ENCODE peak calls at places on chromosomes 3 and 15, in seven cellular contexts. One of them, this sample, is unnamed.

GRCh38 chr3:13219077-13219901 is 146.1 kb upstream of the IQSEC1 start:
- DNase-seq in H1: no peak
- DNase-seq in HCT116: no peak
- DNase-seq in K562: no peak
- DNase-seq in IMR-90: no peak
- DNase-seq in A549: no peak
- DNase-seq in GM12878: no peak
- DNase-seq in this sample: no peak

GRCh38 chr3:12948891-12949711 is 107.7 kb upstream of the RPL32 start:
- DNase-seq in A549: no peak
- DNase-seq in K562: no peak
- DNase-seq in HCT116: peak
- DNase-seq in IMR-90: peak
- DNase-seq in GM12878: no peak
- DNase-seq in H1: no peak
- DNase-seq in this sample: peak

GRCh38 chr3:36540898-36541518 is 160.7 kb downstream of the STAC start:
- DNase-seq in H1: no peak
- DNase-seq in HCT116: peak
- DNase-seq in K562: no peak
- DNase-seq in A549: peak
- DNase-seq in GM12878: no peak
- DNase-seq in IMR-90: peak
- DNase-seq in this sample: no peak

GRCh38 chr3:41961061-41961749 is 698 bp downstream of the ULK4 start:
- DNase-seq in HCT116: peak
- DNase-seq in GM12878: no peak
- DNase-seq in K562: peak
- DNase-seq in IMR-90: peak
- DNase-seq in A549: peak
- DNase-seq in H1: peak
- DNase-seq in this sample: peak

GRCh38 chr3:112973325-112974177 is 1.4 kb downstream of the CD200R1 start:
- DNase-seq in GM12878: peak
- DNase-seq in IMR-90: no peak
- DNase-seq in H1: no peak
- DNase-seq in K562: no peak
- DNase-seq in A549: no peak
- DNase-seq in HCT116: no peak
- DNase-seq in this sample: no peak

GRCh38 chr3:31667582-31667981 is 134.9 kb downstream of the STT3B start:
- DNase-seq in K562: no peak
- DNase-seq in IMR-90: no peak
- DNase-seq in GM12878: no peak
- DNase-seq in HCT116: no peak
- DNase-seq in A549: no peak
- DNase-seq in H1: no peak
- DNase-seq in this sample: no peak

GRCh38 chr15:54159044-54159443 is 180.8 kb downstream of the UNC13C start:
- DNase-seq in H1: no peak
- DNase-seq in HCT116: no peak
- DNase-seq in K562: no peak
- DNase-seq in A549: no peak
- DNase-seq in GM12878: no peak
- DNase-seq in IMR-90: no peak
- DNase-seq in this sample: no peak

GRCh38 chr3:104133630-104134029 is 1233.1 kb upstream of the ALCAM start:
- DNase-seq in GM12878: no peak
- DNase-seq in IMR-90: no peak
- DNase-seq in A549: peak
- DNase-seq in HCT116: no peak
- DNase-seq in K562: no peak
- DNase-seq in H1: no peak
- DNase-seq in this sample: no peak

GRCh38 chr3:44996556-44996969 is 20.5 kb downstream of the EXOSC7 start:
- DNase-seq in GM12878: no peak
- DNase-seq in A549: no peak
- DNase-seq in H1: no peak
- DNase-seq in IMR-90: no peak
- DNase-seq in K562: no peak
- DNase-seq in HCT116: no peak
- DNase-seq in this sample: no peak
- TF ChIP-seq POLR2A in GM12878: no peak
- TF ChIP-seq POLR2A in A549: no peak
- TF ChIP-seq POLR2A in H1: no peak
- TF ChIP-seq POLR2A in IMR-90: no peak
- TF ChIP-seq POLR2A in K562: no peak
- TF ChIP-seq POLR2A in HCT116: no peak
- TF ChIP-seq POLR2A in this sample: no peak

DNA sequence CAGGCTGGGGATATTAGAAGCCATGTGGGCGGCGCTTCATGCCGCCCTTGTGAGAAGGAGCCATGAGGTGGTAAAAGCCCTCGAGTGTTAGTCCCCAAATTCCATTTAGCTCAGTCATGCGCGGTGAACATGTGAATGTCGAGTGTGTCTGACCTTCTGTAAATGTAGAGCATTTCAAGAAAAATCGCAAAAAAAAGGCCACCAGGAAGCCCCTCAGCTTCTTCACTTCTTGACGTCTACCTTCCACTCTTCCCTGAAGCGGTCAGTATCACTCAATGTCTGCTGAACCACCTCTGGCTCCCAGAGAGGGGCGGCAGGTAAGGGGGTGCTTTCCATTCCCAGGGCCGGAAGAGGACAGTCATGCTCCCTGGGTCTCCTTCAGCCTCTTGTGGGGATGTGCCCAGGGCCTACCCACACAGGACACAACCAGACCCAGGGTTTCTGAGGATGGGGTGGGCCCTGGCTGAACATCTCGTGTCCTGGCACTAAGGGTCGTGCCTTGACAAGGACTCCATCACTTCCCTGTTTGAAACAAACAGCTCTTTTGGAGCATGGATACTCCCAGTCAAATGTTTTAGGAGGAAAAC is 274.9 kb downstream of the FAM43A start:
- DNase-seq in H1: no peak
- DNase-seq in GM12878: no peak
- DNase-seq in A549: no peak
- DNase-seq in IMR-90: no peak
- DNase-seq in K562: no peak
- DNase-seq in HCT116: no peak
- DNase-seq in this sample: no peak
- H3K4me2 ChIP-seq in H1: no peak
- H3K4me2 ChIP-seq in GM12878: no peak
- H3K4me2 ChIP-seq in A549: no peak
- H3K4me2 ChIP-seq in IMR-90: no peak
- H3K4me2 ChIP-seq in K562: no peak
- H3K4me2 ChIP-seq in HCT116: no peak
- H3K4me2 ChIP-seq in this sample: no peak

GRCh38 chr3:87088984-87089841 is 98.3 kb upstream of the VGLL3 start:
- DNase-seq in H1: no peak
- DNase-seq in K562: no peak
- DNase-seq in HCT116: no peak
- DNase-seq in A549: peak
- DNase-seq in IMR-90: peak
- DNase-seq in GM12878: no peak
- DNase-seq in this sample: peak
- TF ChIP-seq POLR2A in H1: no peak
- TF ChIP-seq POLR2A in K562: no peak
- TF ChIP-seq POLR2A in HCT116: no peak
- TF ChIP-seq POLR2A in A549: peak
- TF ChIP-seq POLR2A in IMR-90: no peak
- TF ChIP-seq POLR2A in GM12878: no peak
- TF ChIP-seq POLR2A in this sample: no peak

GRCh38 chr3:23743141-23743784 is 62.5 kb upstream of the UBE2E1 start:
- DNase-seq in GM12878: no peak
- DNase-seq in A549: no peak
- DNase-seq in IMR-90: no peak
- DNase-seq in HCT116: no peak
- DNase-seq in K562: no peak
- DNase-seq in H1: no peak
- DNase-seq in this sample: no peak
- H3K4me2 ChIP-seq in GM12878: no peak
- H3K4me2 ChIP-seq in A549: peak
- H3K4me2 ChIP-seq in IMR-90: no peak
- H3K4me2 ChIP-seq in HCT116: peak
- H3K4me2 ChIP-seq in K562: no peak
- H3K4me2 ChIP-seq in H1: peak
- H3K4me2 ChIP-seq in this sample: no peak

GRCh38 chr3:143037867-143038266 is 36.5 kb downstream of the U2SURP start:
- DNase-seq in HCT116: no peak
- DNase-seq in IMR-90: no peak
- DNase-seq in GM12878: no peak
- DNase-seq in K562: no peak
- DNase-seq in H1: no peak
- DNase-seq in A549: no peak
- DNase-seq in this sample: no peak

GRCh38 chr3:143035466-143036214 is 34.3 kb downstream of the U2SURP start:
- DNase-seq in IMR-90: peak
- DNase-seq in A549: no peak
- DNase-seq in HCT116: no peak
- DNase-seq in GM12878: no peak
- DNase-seq in K562: no peak
- DNase-seq in H1: no peak
- DNase-seq in this sample: no peak

GRCh38 chr3:143041901-143042300 is 40.5 kb downstream of the U2SURP start:
- DNase-seq in A549: no peak
- DNase-seq in HCT116: no peak
- DNase-seq in K562: no peak
- DNase-seq in GM12878: no peak
- DNase-seq in H1: no peak
- DNase-seq in IMR-90: no peak
- DNase-seq in this sample: no peak

GRCh38 chr3:143040264-143040879 is 39.0 kb downstream of the U2SURP start:
- DNase-seq in HCT116: no peak
- DNase-seq in H1: no peak
- DNase-seq in A549: peak
- DNase-seq in K562: peak
- DNase-seq in IMR-90: peak
- DNase-seq in GM12878: no peak
- DNase-seq in this sample: peak

DNA sequence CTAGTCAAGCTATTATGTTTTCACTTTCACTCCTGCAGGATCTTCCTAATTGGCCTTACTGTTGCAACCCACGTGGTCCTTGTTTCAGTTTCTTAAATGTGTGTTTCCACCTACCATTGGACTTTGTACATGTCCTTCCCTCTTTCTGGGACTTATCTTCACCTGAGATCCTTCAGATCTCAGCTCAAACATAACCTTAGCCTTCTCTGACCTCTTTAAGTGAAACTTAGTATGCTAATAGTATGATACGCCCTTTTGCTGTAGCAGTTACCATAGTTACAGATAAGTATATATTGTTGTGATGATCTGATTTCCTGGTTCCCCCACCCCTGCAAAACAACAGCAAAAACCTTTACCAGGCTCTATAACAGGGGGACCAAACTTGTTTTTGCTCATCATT is 35.2 kb downstream of the U2SURP start:
- DNase-seq in GM12878: no peak
- DNase-seq in A549: peak
- DNase-seq in HCT116: no peak
- DNase-seq in H1: no peak
- DNase-seq in K562: no peak
- DNase-seq in IMR-90: no peak
- DNase-seq in this sample: no peak
- TF ChIP-seq POLR2A in GM12878: no peak
- TF ChIP-seq POLR2A in A549: no peak
- TF ChIP-seq POLR2A in HCT116: no peak
- TF ChIP-seq POLR2A in H1: no peak
- TF ChIP-seq POLR2A in K562: no peak
- TF ChIP-seq POLR2A in IMR-90: no peak
- TF ChIP-seq POLR2A in this sample: no peak

GRCh38 chr3:122962149-122962548 is 65.4 kb downstream of the SEMA5B start:
- DNase-seq in K562: no peak
- DNase-seq in A549: no peak
- DNase-seq in HCT116: no peak
- DNase-seq in GM12878: no peak
- DNase-seq in H1: no peak
- DNase-seq in IMR-90: no peak
- DNase-seq in this sample: no peak

GRCh38 chr3:122960652-122961051 is 66.9 kb downstream of the SEMA5B start:
- DNase-seq in GM12878: no peak
- DNase-seq in IMR-90: no peak
- DNase-seq in K562: no peak
- DNase-seq in H1: no peak
- DNase-seq in HCT116: no peak
- DNase-seq in A549: no peak
- DNase-seq in this sample: no peak

GRCh38 chr3:122958290-122958689 is 69.3 kb downstream of the SEMA5B start:
- DNase-seq in H1: no peak
- DNase-seq in GM12878: no peak
- DNase-seq in HCT116: no peak
- DNase-seq in K562: no peak
- DNase-seq in IMR-90: no peak
- DNase-seq in A549: no peak
- DNase-seq in this sample: no peak

GRCh38 chr3:122959339-122959738 is 68.2 kb downstream of the SEMA5B start:
- DNase-seq in GM12878: no peak
- DNase-seq in H1: no peak
- DNase-seq in K562: no peak
- DNase-seq in HCT116: no peak
- DNase-seq in IMR-90: no peak
- DNase-seq in A549: no peak
- DNase-seq in this sample: no peak

GRCh38 chr3:122961146-122961545 is 66.4 kb downstream of the SEMA5B start:
- DNase-seq in K562: no peak
- DNase-seq in H1: no peak
- DNase-seq in A549: no peak
- DNase-seq in IMR-90: peak
- DNase-seq in GM12878: no peak
- DNase-seq in HCT116: no peak
- DNase-seq in this sample: no peak
- H3K4me2 ChIP-seq in K562: no peak
- H3K4me2 ChIP-seq in H1: no peak
- H3K4me2 ChIP-seq in A549: no peak
- H3K4me2 ChIP-seq in IMR-90: no peak
- H3K4me2 ChIP-seq in GM12878: no peak
- H3K4me2 ChIP-seq in HCT116: no peak
- H3K4me2 ChIP-seq in this sample: no peak